ENCODE peak calls at places on chromosome 5, in ten cellular contexts. U, P, D, Q, B, M, L, S, C and Z are unnamed samples.

GRCh38 chr5:149387081-149387611 is 8.1 kb upstream of the IL17B start:
- DNase-seq in U (peak), P (no peak), D (no peak), Q (no peak), B (no peak), M (no peak), L (no peak), S (no peak), C (no peak), Z (no peak)

GRCh38 chr5:41707853-41708603 is 162.2 kb downstream of the OXCT1 start:
- DNase-seq in U (peak), P (no peak), D (no peak), Q (no peak), B (no peak), M (no peak), L (no peak), S (no peak), C (peak), Z (no peak)

GRCh38 chr5:141841376-141841775 is 36.8 kb downstream of the PCDH1 start:
- DNase-seq in U (no peak), P (no peak), D (peak), Q (no peak), B (no peak), M (no peak), L (no peak), S (peak), C (no peak), Z (no peak)

GRCh38 chr5:124745367-124746251 is 830 bp downstream of the ZNF608 start:
- DNase-seq in U (peak), P (no peak), D (no peak), Q (no peak), B (no peak), M (no peak), L (no peak), S (no peak), C (no peak), Z (no peak)

GRCh38 chr5:148934895-148935400 is 108.5 kb downstream of the ADRB2 start:
- DNase-seq in U (no peak), P (no peak), D (no peak), Q (no peak), B (no peak), M (no peak), L (no peak), S (no peak), C (no peak), Z (no peak)

GRCh38 chr5:113692466-113693204 is 179.1 kb downstream of the YTHDC2 start:
- DNase-seq in U (no peak), P (no peak), D (no peak), Q (no peak), B (no peak), M (no peak), L (no peak), S (no peak), C (peak), Z (peak)

GRCh38 chr5:115541586-115541985 is 3.0 kb downstream of the FEM1C start:
- DNase-seq in U (peak), P (no peak), D (no peak), Q (no peak), B (no peak), M (no peak), L (no peak), S (no peak), C (no peak), Z (no peak)

GRCh38 chr5:154945695-154946301 is 4.9 kb downstream of the MRPL22 start:
- DNase-seq in U (peak), P (no peak), D (no peak), Q (no peak), B (no peak), M (no peak), L (no peak), S (no peak), C (peak), Z (no peak)

GRCh38 chr5:60700347-60700815 is 415 bp upstream of the DEPDC1B start:
- DNase-seq in U (peak), P (no peak), D (peak), Q (no peak), B (no peak), M (no peak), L (no peak), S (peak), C (no peak), Z (no peak)